ENCODE peak calls at places on chromosomes 12 and 14, in ten cellular contexts. L, P, C, W, F, J, D, S, O and X are unnamed samples.

GRCh38 chr14:58815781-58816297 is 178.1 kb downstream of the DACT1 start:
- DNase-seq in L (no peak), P (no peak), C (no peak), W (no peak), F (no peak), J (no peak), D (no peak), S (no peak), O (no peak), X (no peak)

GRCh38 chr12:1929241-1929984 is 11.0 kb upstream of the CACNA2D4 start:
- DNase-seq in L (no peak), P (no peak), C (peak; percentile 46), W (peak; percentile 14), F (no peak), J (no peak), D (no peak), S (no peak), O (no peak), X (no peak)

GRCh38 chr14:24157331-24157730 is 3.7 kb upstream of the IRF9 start:
- DNase-seq in L (no peak), P (no peak), C (no peak), W (no peak), F (no peak), J (no peak), D (no peak), S (no peak), O (no peak), X (no peak)

GRCh38 chr12:121132601-121133481 is at the start of gene P2RX7:
- DNase-seq in L (no peak), P (peak; percentile 58), C (peak; percentile 79), W (peak; percentile 89), F (no peak), J (no peak), D (peak; percentile 84), S (peak; percentile 98), O (peak; percentile 84), X (peak; percentile 69)

GRCh38 chr12:109489016-109489954 is 11.9 kb downstream of the UBE3B start:
- DNase-seq in L (no peak), P (no peak), C (no peak), W (no peak), F (no peak), J (no peak), D (no peak), S (no peak), O (no peak), X (peak; percentile 77)

GRCh38 chr14:73462815-73463214 is 4.5 kb upstream of the NUMB start:
- DNase-seq in L (no peak), P (no peak), C (no peak), W (no peak), F (no peak), J (no peak), D (peak; percentile 2), S (no peak), O (no peak), X (no peak)

GRCh38 chr12:107845980-107846659 is 71.6 kb downstream of the ASCL4 start:
- DNase-seq in L (no peak), P (no peak), C (peak; percentile 38), W (no peak), F (no peak), J (no peak), D (no peak), S (no peak), O (no peak), X (no peak)

GRCh38 chr14:31703056-31703455 is 141.9 kb downstream of the NUBPL start:
- DNase-seq in L (no peak), P (no peak), C (no peak), W (no peak), F (no peak), J (no peak), D (no peak), S (no peak), O (no peak), X (no peak)